ENCODE peak calls at places on chromosomes 6 and 20, in five cellular contexts. L is psoas muscle, O is A549, A is uterus, Q is OCI-LY7. W is an unnamed sample.

GRCh38 chr20:10673176-10673830 is 496 bp downstream of the JAG1 start:
- DNase-seq in L (peak; percentile 27), O (no peak), A (peak; percentile 40), Q (peak; percentile 23), W (peak; percentile 46)

GRCh38 chr20:1001116-1001515 is 995 bp downstream of the RSPO4 start:
- DNase-seq in L (no peak), O (no peak), A (no peak), Q (no peak), W (no peak)

GRCh38 chr20:44678247-44678646 is 26.7 kb upstream of the ADA start:
- DNase-seq in L (no peak), O (no peak), A (no peak), Q (no peak), W (peak; percentile 92)

GRCh38 chr6:161031721-161032495 is 40.3 kb downstream of the MAP3K4 start:
- DNase-seq in L (no peak), O (no peak), A (no peak), Q (no peak), W (no peak)

GRCh38 chr6:37777272-37777736 is 42.2 kb upstream of the ZFAND3 start:
- DNase-seq in L (no peak), O (no peak), A (no peak), Q (no peak), W (no peak)

GRCh38 chr20:12311102-12311865 is 393.6 kb downstream of the BTBD3 start:
- DNase-seq in L (no peak), O (no peak), A (no peak), Q (no peak), W (no peak)

GRCh38 chr6:111845441-111845871 is 27.8 kb downstream of the FYN start:
- DNase-seq in L (no peak), O (no peak), A (no peak), Q (no peak), W (no peak)

GRCh38 chr6:14274552-14275492 is 157.2 kb downstream of the CD83 start:
- DNase-seq in L (no peak), O (no peak), A (no peak), Q (no peak), W (no peak)

GRCh38 chr6:131353876-131354275 is 218.6 kb downstream of the AKAP7 start:
- DNase-seq in L (no peak), O (no peak), A (no peak), Q (no peak), W (no peak)

GRCh38 chr6:138349891-138350290 is 27.8 kb upstream of the SMIM28 start:
- DNase-seq in L (no peak), O (no peak), A (no peak), Q (no peak), W (no peak)

GRCh38 chr6:139240161-139241010 is 51.4 kb downstream of the TXLNB start:
- DNase-seq in L (no peak), O (no peak), A (no peak), Q (no peak), W (no peak)

GRCh38 chr20:19806806-19807691 is 49.0 kb downstream of the RIN2 start:
- DNase-seq in L (no peak), O (no peak), A (no peak), Q (no peak), W (no peak)

GRCh38 chr20:7094438-7094997 is 327.0 kb downstream of the BMP2 start:
- DNase-seq in L (no peak), O (peak; percentile 5), A (no peak), Q (peak; percentile 70), W (peak; percentile 48)

GRCh38 chr6:111743859-111744692 is 129.2 kb downstream of the FYN start:
- DNase-seq in L (peak; percentile 34), O (no peak), A (no peak), Q (no peak), W (no peak)

GRCh38 chr6:15389759-15390723 is 144.2 kb downstream of the JARID2 start:
- DNase-seq in L (no peak), O (peak; percentile 25), A (no peak), Q (peak; percentile 69), W (peak; percentile 52)

GRCh38 chr6:157688960-157689599 is 134.0 kb upstream of the SNX9 start:
- DNase-seq in L (no peak), O (peak; percentile 29), A (peak; percentile 38), Q (no peak), W (peak; percentile 34)

GRCh38 chr6:157688275-157688959 is 134.6 kb upstream of the SNX9 start:
- DNase-seq in L (no peak), O (no peak), A (no peak), Q (no peak), W (no peak)

GRCh38 chr6:157693867-157694266 is 129.2 kb upstream of the SNX9 start:
- DNase-seq in L (no peak), O (no peak), A (no peak), Q (no peak), W (no peak)

GRCh38 chr6:157690441-157691210 is 132.4 kb upstream of the SNX9 start:
- DNase-seq in L (no peak), O (no peak), A (no peak), Q (no peak), W (no peak)

DNA sequence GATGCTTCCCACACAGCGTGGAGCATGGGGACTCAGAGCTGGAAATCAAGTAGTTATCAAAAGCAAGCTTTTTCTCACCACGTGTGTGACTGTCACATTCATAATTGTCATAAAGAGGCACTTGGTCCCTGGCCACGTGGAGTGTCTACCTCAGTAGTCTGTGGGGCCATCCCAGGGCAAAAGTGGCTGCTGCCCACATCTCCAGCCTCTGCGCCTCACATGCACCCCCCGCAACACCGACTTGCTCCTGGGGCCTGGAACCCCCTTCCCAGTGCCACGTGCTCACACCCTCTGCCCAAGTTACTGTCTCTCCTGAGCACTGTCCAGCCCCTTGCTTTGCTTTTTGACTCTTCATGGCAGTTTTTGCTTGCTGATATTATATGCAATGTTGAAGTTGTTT is 133.2 kb upstream of the SNX9 start:
- DNase-seq in L (no peak), O (no peak), A (no peak), Q (no peak), W (no peak)
- H3K9me3 ChIP-seq in L (no peaks in the 10 kb centered on the region), O (no peaks in the 10 kb centered on the region), A (no peaks in the 10 kb centered on the region), Q (no peaks in the 10 kb centered on the region), W (no peaks in the 10 kb centered on the region)

DNA sequence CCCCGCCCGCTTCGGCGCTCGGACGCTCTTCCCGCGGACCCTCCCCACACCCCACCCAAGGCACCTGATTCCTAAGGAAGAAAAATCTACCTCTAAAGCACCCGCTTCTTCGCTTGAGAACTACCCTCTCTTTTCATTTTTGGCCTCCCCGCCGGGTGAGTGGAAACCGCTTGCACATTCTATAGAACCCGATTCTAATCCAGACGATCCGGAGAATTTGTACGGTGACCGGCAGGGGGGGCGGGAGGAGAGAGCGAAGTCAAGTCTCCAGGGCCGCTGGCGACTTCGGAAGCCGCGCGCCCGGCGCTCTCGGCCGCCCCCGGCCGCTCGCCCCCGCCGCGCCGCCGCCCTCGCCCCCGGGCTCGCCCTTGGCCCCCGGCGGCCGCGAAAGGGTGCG is at the start of gene RBM24:
- DNase-seq in L (peak; percentile 64), O (no peak), A (peak; percentile 79), Q (no peak), W (peak; percentile 71)
- H3K4me3 ChIP-seq in L (peak within 1 kb of the TSS; percentile 93), O (peak within 1 kb of the TSS; percentile 90), A (peak within 1 kb of the TSS; percentile 81), Q (no peak within 1 kb of the TSS), W (peak within 1 kb of the TSS; percentile 69)

GRCh38 chr6:36083446-36083845 is 46.9 kb upstream of the MAPK13 start:
- DNase-seq in L (no peak), O (no peak), A (no peak), Q (no peak), W (no peak)
- TF ChIP-seq CTCF in L (no peak), O (no peak), A (no peak), Q (no peak), W (no peak)

DNA sequence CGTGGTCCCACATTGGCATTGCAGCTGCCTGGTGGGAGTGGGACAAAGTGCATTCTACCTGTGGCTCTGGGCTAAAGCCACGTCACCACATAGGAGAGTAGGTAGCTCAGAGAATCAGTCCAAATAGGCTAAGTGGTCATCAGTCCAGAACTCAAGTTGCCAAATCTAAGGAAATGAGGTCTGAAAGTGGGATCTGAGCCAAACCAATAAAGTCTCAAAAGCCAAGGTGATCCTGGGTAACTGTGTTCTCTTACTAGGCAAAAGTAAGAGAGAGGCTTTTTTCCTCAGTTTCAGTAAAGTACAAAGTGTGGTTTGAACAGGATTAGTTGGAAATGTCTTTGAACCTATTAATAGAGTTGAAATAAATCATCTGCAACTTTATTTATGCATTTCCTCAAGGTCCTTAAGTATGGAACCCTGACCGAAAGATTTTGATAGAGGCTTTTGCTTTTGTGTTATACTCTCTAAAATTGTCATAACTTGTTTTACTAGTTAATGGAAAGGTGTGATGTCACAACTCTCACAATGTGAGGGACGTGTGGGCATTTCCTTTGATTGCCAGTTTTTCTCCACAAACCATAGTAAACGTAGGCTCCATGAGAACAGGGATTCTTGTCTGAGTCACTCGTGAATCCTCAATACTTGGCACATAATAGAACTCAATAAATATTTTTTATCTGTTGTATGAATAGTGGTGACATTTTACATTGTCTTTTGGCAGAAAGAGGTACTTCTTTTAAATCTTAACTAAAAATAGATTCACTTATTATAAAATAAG is 68.8 kb upstream of the CNKSR3 start:
- DNase-seq in L (no peak), O (no peak), A (peak; percentile 43), Q (no peak), W (no peak)
- H3K9me3 ChIP-seq in L (no peaks in the 10 kb centered on the region), O (no peaks in the 10 kb centered on the region), A (no peaks in the 10 kb centered on the region), Q (peaks cover 5% of the 10 kb centered on the region), W (no peaks in the 10 kb centered on the region)

DNA sequence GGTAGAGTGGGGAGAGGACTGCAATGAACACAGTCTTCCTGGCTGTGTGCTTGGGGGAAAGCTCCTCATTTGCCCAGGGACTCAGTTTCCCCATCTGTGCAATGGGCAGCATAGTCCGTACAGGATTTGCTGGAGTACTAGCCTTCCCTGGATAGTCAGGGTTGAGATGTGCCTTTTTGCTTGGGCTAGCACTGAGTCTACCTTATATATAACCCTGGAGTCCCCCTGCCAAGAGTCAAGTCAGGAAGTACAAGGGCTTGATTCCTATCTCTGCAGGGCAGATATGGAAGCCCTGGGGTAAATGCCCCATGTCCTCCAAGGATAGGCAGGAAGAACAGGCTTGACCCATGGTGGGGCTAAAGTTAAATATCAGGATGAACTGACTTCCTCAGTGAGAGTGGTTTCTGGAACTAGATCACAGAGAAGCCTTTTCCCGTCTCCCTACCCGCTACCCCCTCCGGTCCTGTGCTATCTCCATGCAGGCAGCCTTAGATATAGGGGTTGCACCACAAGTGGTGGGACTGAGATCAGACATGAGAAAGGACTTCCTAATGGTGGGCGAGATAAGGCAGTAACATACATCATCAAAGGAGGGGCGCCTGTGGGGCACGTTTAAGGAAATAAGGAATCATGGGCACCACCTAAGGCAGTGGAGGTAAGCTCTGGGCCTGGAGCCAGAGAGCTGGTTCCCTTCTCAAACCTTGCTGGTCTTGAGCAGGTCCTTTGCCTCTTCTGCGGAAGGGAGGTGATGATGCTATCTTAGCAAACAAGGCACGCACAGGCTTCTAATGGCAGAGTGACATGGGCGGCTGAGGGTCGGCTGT is 157.9 kb downstream of the MRPL14 start:
- DNase-seq in L (no peak), O (no peak), A (no peak), Q (no peak), W (no peak)
- H3K4me3 ChIP-seq in L (no peak overlapping the region), O (no peak overlapping the region), A (no peak overlapping the region), Q (no peak overlapping the region), W (no peak overlapping the region)